ENCODE peak calls at places on chromosomes 11 and 22, in nine cellular contexts. U is neural progenitor cell, M is HCT116, H is GM23248, S is fibroblast of lung, Y is mesendoderm, W is H1, J is PC-9, L is astrocyte. A is an unnamed sample.

GRCh38 chr11:36333897-36334296 is 37.8 kb downstream of the PRR5L start:
- DNase-seq in M (peak; percentile 44), L (peak; percentile 32), W (no peak), S (peak; percentile 57), U (peak; percentile 53), H (peak; percentile 76), J (peak; percentile 39), Y (peak; percentile 82), A (peak; percentile 40)

GRCh38 chr11:75536786-75537629 is 11.3 kb upstream of the GDPD5 start:
- DNase-seq in J (peak; percentile 91), Y (peak; percentile 76), L (peak; percentile 29), S (peak; percentile 50), M (peak; percentile 87), U (no peak), H (peak; percentile 37), W (no peak), A (peak; percentile 98)

GRCh38 chr11:8699903-8700302 is 17.3 kb downstream of the RPL27A start:
- DNase-seq in H (peak; percentile 78), J (no peak), U (peak; percentile 15), Y (peak; percentile 82), W (no peak), L (peak; percentile 72), S (peak; percentile 80), M (no peak), A (peak; percentile 43)

GRCh38 chr11:128896356-128896755 is 5.2 kb downstream of the KCNJ5 start:
- DNase-seq in L (no peak), H (peak; percentile 22), W (no peak), M (no peak), Y (no peak), S (no peak), J (no peak), U (no peak), A (no peak)

GRCh38 chr11:70032943-70033710 is 45.0 kb upstream of the ANO1 start:
- DNase-seq in H (no peak), Y (no peak), U (no peak), W (peak; percentile 35), S (no peak), M (no peak), L (no peak), J (no peak), A (no peak)

GRCh38 chr22:20206709-20207215 is 55.9 kb upstream of the CCDC188 start:
- DNase-seq in S (no peak), L (no peak), H (peak; percentile 60), U (no peak), Y (no peak), W (no peak), M (no peak), J (peak; percentile 57), A (no peak)

GRCh38 chr11:58963551-58964075 is 24.3 kb downstream of the GLYATL1 start:
- DNase-seq in M (no peak), Y (peak; percentile 99), H (peak; percentile 40), S (peak; percentile 84), J (no peak), U (peak; percentile 81), W (peak; percentile 80), L (peak; percentile 81), A (no peak)

GRCh38 chr22:50229370-50229769 is 15.5 kb downstream of the TUBGCP6 start:
- DNase-seq in L (no peak), U (no peak), M (no peak), S (no peak), H (no peak), W (no peak), Y (no peak), J (no peak), A (no peak)

GRCh38 chr11:61162092-61162935 is 1.1 kb upstream of the VPS37C start:
- DNase-seq in W (no peak), U (no peak), L (no peak), M (peak; percentile 82), J (peak; percentile 77), S (peak; percentile 41), H (peak; percentile 29), Y (peak; percentile 49), A (peak; percentile 67)

GRCh38 chr22:45124176-45124857 is 39.4 kb upstream of the NUP50 start:
- DNase-seq in L (no peak), Y (no peak), J (no peak), H (no peak), S (no peak), W (no peak), M (no peak), U (peak; percentile 50), A (no peak)

GRCh38 chr11:67523556-67524479 is 572 bp upstream of the CABP2 start:
- DNase-seq in S (no peak), U (no peak), L (no peak), H (no peak), W (no peak), J (no peak), M (no peak), Y (no peak), A (no peak)

GRCh38 chr22:45397806-45398205 is 15.6 kb downstream of the SMC1B start:
- DNase-seq in M (no peak), H (no peak), W (no peak), U (peak; percentile 20), J (no peak), Y (peak; percentile 20), S (no peak), L (no peak), A (peak; percentile 5)

GRCh38 chr11:132358573-132358953 is 988.1 kb downstream of the NTM start:
- DNase-seq in S (no peak), L (no peak), J (no peak), M (no peak), H (no peak), Y (no peak), U (no peak), W (no peak), A (no peak)

GRCh38 chr11:128555606-128556005 is 31.8 kb downstream of the ETS1 start:
- DNase-seq in S (peak; percentile 39), M (peak; percentile 13), L (no peak), H (peak; percentile 26), Y (peak; percentile 88), W (no peak), U (peak; percentile 29), J (no peak), A (peak; percentile 54)

GRCh38 chr11:119160151-119160550 is 8.4 kb upstream of the NLRX1 start:
- DNase-seq in L (no peak), M (no peak), J (no peak), S (no peak), H (no peak), U (no peak), Y (no peak), W (no peak), A (no peak)

GRCh38 chr22:44893731-44894080 is 116.1 kb downstream of the PHF21B start:
- DNase-seq in Y (no peak), W (no peak), M (no peak), U (no peak), S (no peak), J (no peak), L (no peak), H (no peak), A (no peak)

GRCh38 chr22:26172389-26172990 is 3.2 kb downstream of the SEZ6L start:
- DNase-seq in Y (peak; percentile 67), L (no peak), J (no peak), U (peak; percentile 82), W (peak; percentile 72), H (peak; percentile 52), M (peak; percentile 24), S (peak; percentile 9), A (peak; percentile 29)

GRCh38 chr11:1307998-1308744 is 1.3 kb downstream of the TOLLIP start:
- DNase-seq in L (no peak), H (peak; percentile 88), U (no peak), Y (no peak), W (peak; percentile 20), J (no peak), M (no peak), S (peak; percentile 15), A (peak; percentile 14)
- H3K4me3 ChIP-seq in L (peak overlapping the region; percentile 66), H (peak overlapping the region; percentile 72), U (peak overlapping the region; percentile 70), Y (no peak overlapping the region), W (peak overlapping the region; percentile 84), J (peak overlapping the region; percentile 84), M (peak overlapping the region; percentile 82), S (peak overlapping the region; percentile 76), A (peak overlapping the region; percentile 88)

GRCh38 chr11:117908261-117908895 is 20.8 kb downstream of the TMPRSS13 start:
- DNase-seq in H (no peak), M (no peak), W (no peak), L (no peak), J (no peak), S (no peak), Y (no peak), U (no peak), A (no peak)
- H3K4me2 ChIP-seq in H (no peak overlapping the region), M (peak overlapping the region; percentile 84), W (no peak overlapping the region), L (no peak overlapping the region), J (peak overlapping the region; percentile 63), S (no peak overlapping the region), Y (no peak overlapping the region), U (no peak overlapping the region), A (no peak overlapping the region)

GRCh38 chr11:704799-705645 is 1.0 kb upstream of the EPS8L2 start:
- DNase-seq in H (no peak), S (no peak), U (no peak), Y (no peak), M (no peak), W (no peak), J (peak; percentile 78), L (no peak), A (peak; percentile 75)

GRCh38 chr11:702731-703461 is 3.1 kb upstream of the EPS8L2 start:
- DNase-seq in W (no peak), L (no peak), M (no peak), H (peak; percentile 61), Y (no peak), U (no peak), J (no peak), S (no peak), A (peak; percentile 49)

GRCh38 chr11:704189-704798 is 1.7 kb upstream of the EPS8L2 start:
- DNase-seq in S (no peak), H (no peak), Y (no peak), M (no peak), U (no peak), L (no peak), W (no peak), J (no peak), A (no peak)

GRCh38 chr11:701741-702513 is 4.1 kb upstream of the EPS8L2 start:
- DNase-seq in S (no peak), J (no peak), Y (no peak), U (no peak), W (no peak), M (no peak), H (no peak), L (no peak), A (no peak)

GRCh38 chr11:703515-703914 is 2.5 kb upstream of the EPS8L2 start:
- DNase-seq in W (no peak), H (no peak), Y (no peak), M (no peak), J (no peak), U (no peak), S (no peak), L (no peak), A (no peak)
- H3K4me1 ChIP-seq in W (peaks cover 33% of the 10 kb centered on the region), H (peaks cover 15% of the 10 kb centered on the region), Y (peaks cover 2% of the 10 kb centered on the region), M (peaks cover 37% of the 10 kb centered on the region), J (peaks cover 16% of the 10 kb centered on the region), U (peaks cover 15% of the 10 kb centered on the region), S (peaks cover 11% of the 10 kb centered on the region), L (peaks cover 25% of the 10 kb centered on the region), A (peaks cover 42% of the 10 kb centered on the region)

DNA sequence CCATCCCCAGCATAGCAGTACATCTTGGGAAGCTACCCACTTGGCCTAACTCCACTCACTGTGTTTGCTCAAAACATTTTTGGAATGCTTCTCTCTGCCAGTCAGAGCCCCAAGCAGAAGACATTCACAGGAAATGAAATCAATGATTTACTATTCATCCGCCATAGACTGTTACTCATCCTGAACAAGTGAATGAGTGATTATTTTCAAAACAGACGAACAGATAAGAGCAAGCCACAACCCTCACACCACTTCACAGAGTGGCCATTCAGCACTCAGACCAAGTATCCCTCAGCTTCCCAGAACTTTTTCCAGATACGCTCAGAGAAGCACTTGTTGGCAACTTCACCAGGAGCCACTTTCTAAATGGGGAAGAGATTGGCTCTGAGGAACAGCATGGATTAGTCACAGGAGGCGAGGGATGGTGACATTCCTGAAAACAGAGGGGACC is 13.0 kb upstream of the UBASH3B start:
- DNase-seq in Y (peak; percentile 38), S (peak; percentile 98), U (no peak), M (peak; percentile 65), L (peak; percentile 98), J (peak; percentile 98), H (peak; percentile 92), W (no peak), A (peak; percentile 98)
- H3K4me3 ChIP-seq in Y (no peak overlapping the region), S (no peak overlapping the region), U (no peak overlapping the region), M (peak overlapping the region; percentile 46), L (peak overlapping the region; percentile 10), J (peak overlapping the region; percentile 26), H (no peak overlapping the region), W (no peak overlapping the region), A (peak overlapping the region; percentile 35)